ENCODE peak calls at places on chromosomes 13 and 19, in seven cellular contexts. S is IMR-90, U is GM12878, N is K562, A is H1, E is HepG2, B is HCT116. C is an unnamed sample.

GRCh38 chr19:18057557-18057956 is 29.2 kb downstream of the IL12RB1 start:
- DNase-seq in B (no peak), N (no peak), S (no peak), A (no peak), U (no peak), E (no peak), C (no peak)

GRCh38 chr13:106129273-106129672 is 406.2 kb downstream of the EFNB2 start:
- DNase-seq in A (no peak), N (no peak), S (no peak), B (no peak), U (no peak), E (no peak), C (no peak)

GRCh38 chr13:113537909-113538688 is 46.5 kb upstream of the TFDP1 start:
- DNase-seq in A (no peak), N (no peak), E (no peak), S (no peak), U (no peak), B (no peak), C (no peak)

GRCh38 chr19:18053571-18054219 is 33.0 kb downstream of the IL12RB1 start:
- DNase-seq in U (no peak), N (no peak), B (no peak), A (no peak), E (no peak), S (peak), C (no peak)

GRCh38 chr13:59696229-59696628 is 467.5 kb downstream of the DIAPH3 start:
- DNase-seq in U (no peak), S (no peak), A (no peak), B (no peak), N (no peak), E (no peak), C (no peak)

GRCh38 chr19:367963-368623 is 23.5 kb upstream of the MIER2 start:
- DNase-seq in E (no peak), B (no peak), U (no peak), S (no peak), A (no peak), N (no peak), C (no peak)

GRCh38 chr13:76043882-76044281 is 407.8 kb downstream of the LMO7 start:
- DNase-seq in A (no peak), S (no peak), B (no peak), N (no peak), E (no peak), U (no peak), C (no peak)

GRCh38 chr13:114134111-114134943 is 1.9 kb upstream of the RASA3 start:
- DNase-seq in A (no peak), S (no peak), E (no peak), U (no peak), B (no peak), N (no peak), C (no peak)

GRCh38 chr13:53254495-53254894 is 225.9 kb downstream of the OLFM4 start:
- DNase-seq in B (no peak), U (no peak), S (no peak), A (no peak), E (no peak), N (no peak), C (no peak)

GRCh38 chr13:52975969-52976368 is 52.6 kb upstream of the OLFM4 start:
- DNase-seq in S (no peak), B (no peak), U (no peak), N (no peak), E (no peak), A (no peak), C (no peak)

GRCh38 chr19:907183-907853 is 5.7 kb downstream of the R3HDM4 start:
- DNase-seq in E (no peak), A (no peak), B (no peak), U (no peak), N (peak), S (no peak), C (no peak)

GRCh38 chr13:61111529-61111928 is 304.1 kb downstream of the PCDH20 start:
- DNase-seq in S (no peak), U (no peak), B (no peak), E (no peak), N (no peak), A (no peak), C (no peak)

GRCh38 chr13:76754414-76754813 is 131.8 kb downstream of the KCTD12 start:
- DNase-seq in E (no peak), N (no peak), A (no peak), S (peak), U (no peak), B (no peak), C (peak)

GRCh38 chr13:95781016-95781415 is 104.1 kb downstream of the DNAJC3 start:
- DNase-seq in S (no peak), A (no peak), B (no peak), E (no peak), N (no peak), U (no peak), C (no peak)

GRCh38 chr13:36801035-36801434 is 18.0 kb upstream of the RFXAP start:
- DNase-seq in S (no peak), B (no peak), U (no peak), E (no peak), N (no peak), A (no peak), C (no peak)

GRCh38 chr19:1290245-1290698 is 4.6 kb downstream of the EFNA2 start:
- DNase-seq in B (no peak), E (no peak), U (no peak), S (no peak), N (no peak), A (no peak), C (no peak)

GRCh38 chr13:74115138-74115537 is 19.1 kb downstream of the KLF12 start:
- DNase-seq in N (no peak), B (no peak), E (no peak), A (no peak), U (no peak), S (peak), C (peak)

GRCh38 chr19:3129112-3129511 is 6.7 kb upstream of the GNA15 start:
- DNase-seq in B (peak), S (peak), U (no peak), E (peak), A (no peak), N (no peak), C (peak)

GRCh38 chr19:10086032-10086903 is at the start of gene SHFL:
- DNase-seq in N (peak), S (peak), A (no peak), U (no peak), B (no peak), E (peak), C (peak)

GRCh38 chr19:10084803-10085202 is 1.3 kb upstream of the SHFL start:
- DNase-seq in S (no peak), A (no peak), N (no peak), E (no peak), B (no peak), U (no peak), C (no peak)

GRCh38 chr19:10086904-10087256 is 763 bp downstream of the SHFL start:
- DNase-seq in U (no peak), A (no peak), E (no peak), S (no peak), N (peak), B (no peak), C (no peak)

GRCh38 chr19:10083911-10084310 is 2.2 kb upstream of the SHFL start:
- DNase-seq in E (no peak), A (no peak), N (no peak), B (no peak), S (no peak), U (no peak), C (no peak)

GRCh38 chr19:10085641-10086031 is 481 bp upstream of the SHFL start:
- DNase-seq in N (peak), S (no peak), A (no peak), U (no peak), E (no peak), B (no peak), C (no peak)
- H3K9ac ChIP-seq in N (peak), S (peak), A (no peak), U (peak), E (peak), B (peak), C (peak)

GRCh38 chr19:6459356-6460098 is at the start of gene SLC25A23:
- DNase-seq in A (peak), E (peak), U (peak), B (peak), S (peak), N (peak), C (peak)
- TF ChIP-seq POLR2A in A (no peak), E (no peak), U (peak), B (peak), S (no peak), N (no peak), C (no peak)

GRCh38 chr13:31046711-31047279 is 114.3 kb downstream of the TEX26 start:
- DNase-seq in E (no peak), S (peak), A (no peak), N (no peak), B (no peak), U (no peak), C (no peak)

GRCh38 chr13:31045621-31046081 is 113.2 kb downstream of the TEX26 start:
- DNase-seq in A (no peak), U (peak), S (peak), N (peak), E (peak), B (peak), C (peak)

GRCh38 chr13:31043891-31044657 is 111.6 kb downstream of the TEX26 start:
- DNase-seq in B (peak), E (peak), A (peak), U (peak), N (peak), S (peak), C (peak)

GRCh38 chr13:31042501-31043165 is 110.2 kb downstream of the TEX26 start:
- DNase-seq in B (no peak), S (no peak), N (no peak), E (no peak), A (no peak), U (no peak), C (no peak)

DNA sequence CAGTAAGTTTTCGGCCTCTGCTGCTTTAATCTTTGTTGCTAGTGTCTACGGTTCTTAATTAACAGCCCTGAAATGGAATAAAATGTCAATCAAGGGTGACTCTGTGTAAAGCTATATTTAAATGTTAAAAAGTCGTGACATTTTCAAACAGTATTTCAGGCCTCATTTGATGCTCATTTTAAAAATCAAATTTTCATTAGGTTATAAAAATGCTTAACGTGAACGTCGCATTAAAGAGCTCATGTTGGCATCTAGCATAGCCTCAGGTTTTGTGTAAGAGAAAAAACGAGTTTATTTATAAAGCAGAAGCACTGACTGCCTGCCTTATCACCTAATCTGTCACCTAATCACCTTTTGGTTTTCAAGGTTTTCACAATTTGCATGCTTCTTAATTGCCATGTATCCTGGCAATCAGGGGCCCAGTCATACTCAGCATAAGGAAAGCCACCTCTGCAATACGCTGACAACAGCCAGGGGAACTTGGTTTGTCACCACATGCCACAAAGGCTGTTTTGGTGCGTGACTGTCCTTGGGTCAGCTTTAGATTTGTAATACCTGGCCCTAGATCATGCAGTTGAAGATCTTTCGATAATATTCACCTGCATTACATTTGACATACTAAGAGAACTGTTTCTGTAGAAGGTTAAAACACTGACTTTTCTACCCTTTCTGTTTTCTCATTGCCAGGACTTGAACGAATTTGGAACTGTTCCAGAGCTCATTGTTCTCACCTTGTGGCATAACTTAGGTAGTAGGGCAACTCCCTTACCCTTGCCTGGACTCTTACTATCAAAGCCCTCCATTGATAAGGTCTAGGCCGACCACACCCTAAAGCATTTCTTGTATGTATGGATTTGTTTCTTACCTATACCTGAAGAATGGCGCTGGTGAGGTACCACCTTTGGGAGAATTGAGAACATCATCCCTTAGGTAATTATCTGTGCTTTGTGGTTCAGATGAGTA is 112.5 kb downstream of the TEX26 start:
- DNase-seq in A (no peak), S (no peak), U (peak), B (peak), N (no peak), E (no peak), C (peak)
- H3K27ac ChIP-seq in A (no peak), S (peak), U (no peak), B (peak), N (no peak), E (no peak), C (peak)

DNA sequence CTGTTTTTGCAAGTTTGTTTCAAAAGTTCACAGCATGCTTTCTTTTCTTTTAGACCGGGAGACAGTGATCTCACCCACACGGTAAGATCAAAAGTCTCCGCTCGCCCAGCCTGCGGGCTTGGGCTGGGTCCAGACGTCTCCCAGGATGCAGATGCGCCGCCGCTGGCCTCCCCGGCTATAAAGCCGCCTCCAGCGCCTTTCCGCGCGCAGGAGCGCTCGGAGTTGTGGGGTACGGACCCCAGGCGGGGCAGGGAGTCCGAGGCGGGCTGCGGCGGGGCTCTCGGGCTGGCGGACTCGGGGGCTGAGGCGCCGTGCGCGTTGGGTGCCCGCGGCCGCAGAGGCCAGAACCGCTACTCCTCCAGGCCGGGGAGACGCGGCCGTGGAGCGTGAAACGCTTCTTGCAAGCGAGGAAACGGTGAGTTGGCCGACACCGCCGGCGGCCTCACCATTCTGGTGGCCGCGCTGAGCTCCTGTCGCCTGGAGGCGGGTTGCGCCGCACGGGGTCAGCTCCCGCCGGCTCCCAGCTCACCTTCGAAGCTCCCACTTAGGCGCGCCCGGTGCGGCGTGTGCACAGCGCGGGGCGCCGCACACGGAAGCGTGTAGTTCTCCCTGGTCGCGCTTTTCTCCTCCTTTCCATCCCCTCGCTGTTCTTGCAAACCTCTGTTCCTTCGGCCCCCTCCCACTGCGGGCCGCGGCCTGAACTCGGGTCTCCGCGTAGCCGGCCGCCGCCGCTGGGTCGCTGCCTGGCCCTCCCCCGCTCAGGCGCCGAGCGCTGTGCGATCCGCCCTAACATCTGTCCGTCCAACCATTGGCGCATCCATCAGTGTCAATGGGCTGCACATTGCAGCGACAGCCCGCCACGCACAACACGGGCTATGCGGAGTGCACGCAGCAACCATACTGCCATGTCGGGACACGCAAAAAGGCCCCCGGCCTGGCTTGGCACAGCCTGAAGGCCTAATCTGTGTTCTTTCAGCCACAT is 2.3 kb upstream of the TSHZ3 start:
- DNase-seq in N (no peak), A (no peak), S (peak), E (no peak), B (no peak), U (no peak), C (peak)
- H3K9ac ChIP-seq in N (no peak), A (no peak), S (peak), E (no peak), B (no peak), U (no peak), C (peak)

DNA sequence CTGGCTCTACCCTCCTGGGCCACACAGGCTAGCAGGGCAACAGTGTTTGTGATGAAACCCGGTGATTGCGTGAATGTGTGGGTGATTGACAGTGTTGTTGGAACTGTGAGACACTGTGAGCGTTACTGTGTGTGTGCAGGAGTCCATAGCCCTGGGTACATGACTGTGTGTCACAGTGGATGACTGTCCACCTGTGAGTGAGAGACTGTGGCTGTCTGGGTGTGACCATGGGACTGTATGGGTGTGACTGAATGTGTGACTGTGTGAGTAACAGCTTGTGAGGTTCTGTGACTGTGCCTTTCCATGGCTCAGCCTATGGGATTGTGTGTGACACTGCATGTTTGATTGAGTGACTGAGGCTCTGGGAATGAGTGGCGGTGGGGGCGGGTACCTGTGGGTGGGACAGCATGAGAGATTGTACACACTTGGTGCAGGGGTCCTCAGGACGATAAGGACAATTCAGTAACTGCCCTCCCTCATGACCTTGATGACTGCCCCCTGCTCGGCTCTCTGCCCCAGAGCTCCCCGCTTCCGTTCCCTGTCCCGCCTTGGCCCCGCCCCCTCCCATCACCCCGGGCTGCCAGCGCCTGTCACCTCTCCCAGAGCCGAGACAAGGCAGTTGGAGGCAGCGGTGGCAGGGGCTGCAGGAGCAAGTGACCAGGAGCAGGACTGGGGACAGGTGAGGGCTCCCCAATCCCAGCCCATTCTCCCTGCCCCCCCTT is at the start of gene GIPR:
- DNase-seq in E (peak), N (peak), A (no peak), B (peak), S (peak), U (no peak), C (no peak)
- TF ChIP-seq POLR2A in E (no peak), N (peak), A (no peak), B (no peak), S (no peak), U (peak), C (no peak)

C was measured in endothelial cell of umbilical vein.